ENCODE peak calls at places on chromosomes 12 and 14, in ten cellular contexts. X is tibial artery, J is fibroblast of the aortic adventitia, N is nephron progenitor cell, G is esophagus muscularis mucosa, Y is B cell, K is BJ, P is AG04450, Q is brain microvascular endothelial cell, V is sigmoid colon. O is an unnamed sample.

GRCh38 chr12:10021342-10021741 is 9.1 kb upstream of the CLEC9A start:
- DNase-seq in V (no peak), P (no peak), X (no peak), K (no peak), Q (no peak), N (no peak), G (no peak), Y (no peak), J (no peak), O (no peak)

GRCh38 chr12:42981379-42981778 is 391.8 kb upstream of the PRICKLE1 start:
- DNase-seq in X (no peak), N (no peak), V (no peak), J (no peak), G (no peak), P (no peak), Y (no peak), Q (peak), K (peak), O (no peak)

GRCh38 chr14:100879782-100880181 is 23.7 kb downstream of the RTL1 start:
- DNase-seq in G (no peak), V (no peak), Y (no peak), N (no peak), J (no peak), K (no peak), X (no peak), Q (no peak), P (no peak), O (no peak)

GRCh38 chr12:3003593-3003992 is 44.4 kb downstream of the TEAD4 start:
- DNase-seq in Q (no peak), P (no peak), N (no peak), G (no peak), Y (no peak), J (no peak), V (no peak), X (no peak), K (no peak), O (no peak)

GRCh38 chr12:108730337-108731104 is 797 bp downstream of the CORO1C start:
- DNase-seq in N (peak), P (peak), J (peak), V (peak), Q (peak), Y (peak), K (no peak), X (peak), G (no peak), O (peak)

GRCh38 chr14:36588119-36588518 is 5.7 kb upstream of the NKX2-8 start:
- DNase-seq in Y (no peak), N (no peak), P (no peak), Q (no peak), X (no peak), J (no peak), G (no peak), K (no peak), V (no peak), O (no peak)

GRCh38 chr12:480831-481230 is 21.1 kb downstream of the B4GALNT3 start:
- DNase-seq in P (no peak), G (no peak), X (peak), N (no peak), K (no peak), Q (no peak), V (no peak), Y (no peak), J (peak), O (no peak)

GRCh38 chr14:55129428-55130193 is 559 bp downstream of the LGALS3 start:
- DNase-seq in Y (peak), J (peak), P (no peak), K (no peak), G (peak), Q (peak), V (peak), N (peak), X (peak), O (peak)

GRCh38 chr12:3551386-3551785 is 60.4 kb downstream of the PRMT8 start:
- DNase-seq in P (no peak), V (peak), G (peak), X (no peak), N (no peak), J (no peak), Q (no peak), K (no peak), Y (peak), O (peak)

GRCh38 chr14:106141242-106142220 is 615.1 kb downstream of the TMEM121 start:
- DNase-seq in Y (peak), K (no peak), J (no peak), P (no peak), Q (no peak), V (no peak), N (no peak), X (no peak), G (peak), O (no peak)

GRCh38 chr12:124296916-124297351 is 2.0 kb downstream of the RFLNA start:
- DNase-seq in G (no peak), Q (no peak), J (no peak), P (no peak), X (no peak), V (no peak), N (no peak), Y (no peak), K (no peak), O (no peak)

GRCh38 chr12:59938190-59938962 is 342.5 kb downstream of the SLC16A7 start:
- DNase-seq in P (no peak), V (no peak), Y (no peak), J (no peak), G (no peak), N (no peak), Q (no peak), K (no peak), X (no peak), O (no peak)

GRCh38 chr14:58464652-58465051 is 37.1 kb downstream of the KIAA0586 start:
- DNase-seq in X (no peak), V (no peak), Y (no peak), G (no peak), Q (no peak), K (no peak), P (no peak), J (no peak), N (no peak), O (no peak)

GRCh38 chr12:57133916-57134315 is 5.6 kb downstream of the LRP1 start:
- DNase-seq in P (no peak), V (peak), X (peak), N (no peak), J (peak), Y (no peak), K (no peak), Q (no peak), G (no peak), O (no peak)

GRCh38 chr14:93902619-93903307 is 24.4 kb upstream of the FAM181A start:
- DNase-seq in V (no peak), Q (no peak), P (no peak), X (peak), J (no peak), G (no peak), Y (no peak), K (no peak), N (no peak), O (no peak)

GRCh38 chr12:57135939-57136338 is 7.7 kb downstream of the LRP1 start:
- DNase-seq in X (no peak), G (no peak), J (peak), Y (no peak), P (no peak), N (peak), V (peak), K (no peak), Q (no peak), O (no peak)

GRCh38 chr12:96223411-96224218 is 29.4 kb downstream of the ELK3 start:
- DNase-seq in P (no peak), N (no peak), V (no peak), X (no peak), Y (no peak), G (no peak), Q (no peak), J (no peak), K (no peak), O (no peak)

GRCh38 chr12:56126732-56127239 is 1.3 kb upstream of the ESYT1 start:
- DNase-seq in K (no peak), G (no peak), N (no peak), J (no peak), X (no peak), V (no peak), P (no peak), Q (no peak), Y (no peak), O (no peak)

GRCh38 chr12:26281320-26281719 is 85.9 kb downstream of the SSPN start:
- DNase-seq in G (no peak), Y (no peak), V (no peak), X (no peak), J (peak), Q (no peak), K (no peak), N (no peak), P (no peak), O (no peak)

GRCh38 chr12:11228268-11228879 is 41.1 kb downstream of the PRB3 start:
- DNase-seq in V (no peak), X (no peak), P (no peak), J (peak), G (no peak), K (no peak), Q (peak), Y (no peak), N (peak), O (no peak)

GRCh38 chr14:30876692-30877091 is 2.3 kb downstream of the COCH start:
- DNase-seq in J (no peak), P (no peak), Y (no peak), K (no peak), G (no peak), X (no peak), N (no peak), Q (no peak), V (no peak), O (no peak)

GRCh38 chr12:111429760-111430417 is 24.2 kb downstream of the SH2B3 start:
- DNase-seq in K (no peak), Q (no peak), V (no peak), Y (no peak), P (no peak), J (no peak), G (no peak), N (no peak), X (no peak), O (no peak)

GRCh38 chr12:2163172-2163927 is 110.6 kb downstream of the CACNA1C start:
- DNase-seq in P (peak), J (peak), Q (peak), Y (no peak), V (peak), G (peak), N (no peak), X (peak), K (no peak), O (no peak)

DNA sequence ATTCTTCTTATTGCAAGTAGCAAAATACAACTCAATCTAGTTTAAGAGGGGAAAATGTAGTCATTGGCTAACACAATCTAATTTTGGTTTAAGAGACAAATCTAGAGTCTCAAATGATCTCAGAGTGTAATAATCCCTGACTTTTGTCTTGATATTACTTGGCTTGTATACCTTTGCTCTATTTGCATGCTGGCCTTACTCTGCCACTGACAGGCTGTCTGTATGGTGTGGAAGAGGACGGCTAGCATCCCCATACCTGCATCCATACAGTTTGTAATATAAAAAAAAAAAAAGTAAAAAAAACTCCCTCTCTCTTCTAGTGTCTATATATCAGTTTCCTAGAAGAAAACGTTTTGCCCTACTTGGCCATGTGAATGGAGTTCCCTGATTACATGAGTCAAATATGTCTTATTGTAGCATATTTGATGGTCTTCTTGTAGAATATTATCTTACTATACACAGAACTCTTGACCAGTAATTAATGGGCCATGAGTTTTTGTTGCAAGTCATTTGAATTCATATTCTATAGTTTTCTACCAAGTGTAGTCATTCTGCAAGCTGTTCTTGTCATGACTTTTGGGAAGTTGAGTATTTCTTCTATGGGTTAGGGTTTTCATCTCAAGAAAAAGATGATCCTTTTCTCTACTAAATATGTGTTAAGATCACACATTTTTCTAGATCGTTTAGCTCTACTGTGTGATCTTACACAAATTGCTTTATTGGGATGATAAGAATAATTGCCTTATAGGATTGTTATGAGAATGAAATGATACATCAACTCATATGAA is 8.2 kb downstream of the HIF1A start:
- DNase-seq in Q (no peak), X (no peak), P (no peak), V (no peak), Y (no peak), G (no peak), K (no peak), N (no peak), J (no peak), O (no peak)
- TF ChIP-seq CTCF in Q (no peak), X (no peak), P (no peak), V (no peak), Y (no peak), G (no peak), K (no peak), N (no peak), J (no peak), O (no peak)

DNA sequence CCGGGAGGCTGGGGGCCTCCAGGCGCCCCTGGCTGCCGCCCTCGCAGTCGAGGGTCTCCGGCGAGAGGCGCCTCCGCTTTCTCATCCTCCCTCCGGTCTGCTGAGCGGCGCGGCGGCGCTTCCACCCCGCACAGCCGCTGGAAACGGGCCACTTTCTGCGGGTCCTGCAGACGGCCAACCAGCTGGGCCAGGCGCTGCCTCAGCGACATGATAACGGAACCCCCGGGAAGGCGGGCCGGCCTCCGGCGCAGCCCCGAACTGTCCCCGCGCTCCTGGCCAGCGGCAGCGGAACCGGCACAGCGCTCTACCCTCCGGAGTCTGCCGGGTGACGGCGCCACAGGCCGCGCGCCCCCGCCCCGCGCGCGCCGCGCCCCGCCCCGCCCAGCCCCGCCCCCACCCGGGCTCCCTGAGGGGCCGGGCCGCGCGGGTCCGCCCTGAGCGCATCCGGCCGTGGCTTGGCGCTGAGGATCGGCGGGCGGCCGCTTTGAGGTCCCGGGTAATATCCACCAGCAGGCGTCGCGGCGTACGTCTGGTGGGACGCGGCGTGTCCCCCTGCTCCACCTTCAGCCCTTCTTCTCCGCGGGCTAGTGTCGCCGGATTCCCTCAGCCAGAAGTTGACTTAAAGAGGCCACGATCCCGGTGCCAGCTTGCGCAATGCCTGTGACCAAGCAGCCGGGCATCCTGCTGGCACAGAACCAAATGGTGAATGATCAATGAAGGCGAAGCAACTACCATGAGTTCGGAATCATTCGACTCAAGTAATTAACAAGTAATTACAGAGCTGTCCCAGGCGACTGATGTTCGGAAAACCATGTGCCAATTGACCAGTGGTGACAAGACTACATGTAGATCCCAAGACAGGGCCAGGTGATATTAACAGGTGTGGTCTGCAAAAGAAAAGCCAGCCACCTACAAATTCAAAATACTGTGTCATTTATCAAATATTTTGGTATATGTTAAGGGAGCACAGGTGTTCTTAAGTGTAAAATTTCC is at the start of gene SGPP1:
- DNase-seq in P (peak), V (peak), Q (peak), K (no peak), J (peak), X (peak), N (peak), G (peak), Y (peak), O (peak)
- TF ChIP-seq CTCF in P (peak), V (no peak), Q (peak), K (peak), J (peak), X (peak), N (peak), G (peak), Y (peak), O (peak)

GRCh38 chr12:38488866-38489265 is 172.3 kb downstream of the ALG10B start:
- DNase-seq in Q (no peak), V (no peak), X (no peak), N (no peak), J (no peak), K (no peak), Y (no peak), G (no peak), P (no peak), O (no peak)
- TF ChIP-seq CTCF in Q (no peak), V (no peak), X (no peak), N (no peak), J (no peak), K (no peak), Y (no peak), G (no peak), P (no peak), O (no peak)

DNA sequence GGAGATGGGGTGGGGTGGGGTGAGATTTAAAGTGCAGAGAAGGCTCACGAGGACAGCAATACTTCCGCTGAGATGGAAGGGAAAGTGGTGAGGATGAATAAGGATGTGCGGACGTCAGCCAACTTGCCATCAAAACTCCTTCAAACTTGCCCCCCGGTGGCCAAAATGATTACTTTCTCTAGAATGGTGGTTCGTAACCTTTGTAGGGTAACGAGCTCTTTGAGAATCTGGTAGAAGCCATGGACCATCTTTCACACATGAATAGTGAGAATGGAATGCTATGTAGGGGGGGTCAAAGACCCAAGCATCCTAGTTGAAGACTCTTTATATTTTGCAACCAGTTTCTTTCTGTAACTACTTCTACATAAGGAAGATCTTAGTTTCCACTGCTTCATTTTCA is 245.9 kb upstream of the DDHD1 start:
- DNase-seq in J (peak), N (peak), Q (peak), X (no peak), P (no peak), V (no peak), Y (no peak), K (no peak), G (no peak), O (no peak)
- TF ChIP-seq CTCF in J (peak), N (peak), Q (peak), X (no peak), P (peak), V (no peak), Y (no peak), K (peak), G (no peak), O (peak)

GRCh38 chr12:74412607-74413230 is 124.9 kb upstream of the ATXN7L3B start:
- DNase-seq in K (no peak), Q (no peak), P (no peak), J (peak), X (no peak), V (no peak), Y (no peak), N (no peak), G (no peak), O (no peak)

GRCh38 chr12:74418573-74418972 is 119.1 kb upstream of the ATXN7L3B start:
- DNase-seq in J (no peak), Y (no peak), P (no peak), N (no peak), G (no peak), X (no peak), K (no peak), Q (no peak), V (no peak), O (no peak)

GRCh38 chr12:74415633-74416032 is 122.0 kb upstream of the ATXN7L3B start:
- DNase-seq in X (no peak), Q (peak), N (peak), V (no peak), J (peak), K (no peak), G (no peak), Y (no peak), P (no peak), O (no peak)
- TF ChIP-seq CTCF in X (no peak), Q (peak), N (peak), V (no peak), J (peak), K (peak), G (no peak), Y (peak), P (peak), O (peak)

DNA sequence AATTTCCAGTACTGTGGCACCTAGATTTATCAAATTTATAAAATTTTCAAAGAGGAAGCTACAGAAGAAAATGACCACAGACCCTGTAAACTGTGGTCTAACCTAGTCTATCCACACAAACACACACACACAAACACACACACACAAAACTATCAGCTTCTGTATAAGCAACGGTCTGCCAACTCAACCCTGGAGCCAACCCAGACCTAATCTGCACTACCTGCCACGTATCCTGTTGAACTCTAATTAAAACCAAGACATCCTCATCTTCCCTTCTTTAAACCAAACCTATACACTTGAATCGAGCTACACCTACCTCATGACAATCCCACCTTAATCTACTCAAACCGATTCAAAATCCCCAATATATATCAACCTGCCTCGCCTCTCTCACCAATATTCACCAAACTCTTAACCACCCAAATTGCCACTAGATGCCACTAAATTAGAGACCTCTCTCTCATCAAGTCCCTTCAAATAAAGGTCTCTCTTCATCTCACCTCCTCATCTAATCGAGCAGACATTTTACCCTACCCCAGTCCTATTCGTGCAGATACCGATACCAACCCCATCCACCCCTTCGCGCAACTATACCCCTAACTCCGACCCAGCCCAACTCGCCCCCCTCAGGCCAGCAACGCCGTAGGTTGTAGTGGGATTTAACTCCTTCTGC is 807 bp downstream of the ACIN1 start:
- DNase-seq in Q (no peak), G (no peak), P (no peak), K (no peak), N (no peak), X (no peak), V (no peak), J (no peak), Y (no peak), O (no peak)
- TF ChIP-seq CTCF in Q (peak), G (no peak), P (peak), K (peak), N (no peak), X (no peak), V (no peak), J (peak), Y (peak), O (peak)